ENCODE peak calls at places on chromosomes 4 and X, in six cellular contexts. One of them, this sample, is unnamed. For H3K4me1, the result is how much of the 10 kb centered on the place peaks cover.

GRCh38 chr4:1198070-1198844 is 25.9 kb upstream of the SPON2 start:
- DNase-seq in gastrocnemius medialis: peak
- DNase-seq in tibial nerve: peak
- DNase-seq in stomach: peak
- DNase-seq in A549: no peak
- DNase-seq in spleen: no peak
- DNase-seq in this sample: peak

GRCh38 chr4:68630371-68630770 is 40.1 kb downstream of the UGT2B15 start:
- DNase-seq in gastrocnemius medialis: no peak
- DNase-seq in tibial nerve: no peak
- DNase-seq in stomach: no peak
- DNase-seq in A549: no peak
- DNase-seq in spleen: no peak
- DNase-seq in this sample: no peak

GRCh38 chr4:3699678-3700077 is 66.5 kb upstream of the ADRA2C start:
- DNase-seq in gastrocnemius medialis: no peak
- DNase-seq in tibial nerve: no peak
- DNase-seq in stomach: no peak
- DNase-seq in A549: no peak
- DNase-seq in spleen: peak
- DNase-seq in this sample: no peak

GRCh38 chr4:26238782-26239647 is 81.8 kb upstream of the RBPJ start:
- DNase-seq in gastrocnemius medialis: no peak
- DNase-seq in tibial nerve: no peak
- DNase-seq in stomach: no peak
- DNase-seq in A549: no peak
- DNase-seq in spleen: no peak
- DNase-seq in this sample: no peak

GRCh38 chr4:69888336-69888735 is 28.4 kb upstream of the SULT1E1 start:
- DNase-seq in gastrocnemius medialis: no peak
- DNase-seq in tibial nerve: no peak
- DNase-seq in stomach: no peak
- DNase-seq in A549: no peak
- DNase-seq in spleen: no peak
- DNase-seq in this sample: no peak

GRCh38 chrX:136954930-136955329 is 74.4 kb upstream of the RBMX start:
- DNase-seq in gastrocnemius medialis: no peak
- DNase-seq in tibial nerve: no peak
- DNase-seq in stomach: no peak
- DNase-seq in A549: peak
- DNase-seq in spleen: no peak
- DNase-seq in this sample: no peak

GRCh38 chr4:69078852-69079251 is 17.4 kb upstream of the UGT2B7 start:
- DNase-seq in gastrocnemius medialis: no peak
- DNase-seq in tibial nerve: no peak
- DNase-seq in stomach: no peak
- DNase-seq in A549: no peak
- DNase-seq in spleen: no peak
- DNase-seq in this sample: no peak

GRCh38 chrX:9788908-9789307 is 2.7 kb downstream of the SHROOM2 start:
- DNase-seq in gastrocnemius medialis: no peak
- DNase-seq in tibial nerve: no peak
- DNase-seq in stomach: peak
- DNase-seq in A549: peak
- DNase-seq in spleen: peak
- DNase-seq in this sample: no peak

GRCh38 chr4:44016582-44017421 is 431.8 kb downstream of the KCTD8 start:
- DNase-seq in gastrocnemius medialis: no peak
- DNase-seq in tibial nerve: no peak
- DNase-seq in stomach: no peak
- DNase-seq in A549: peak
- DNase-seq in spleen: no peak
- DNase-seq in this sample: no peak

GRCh38 chrX:46791927-46792825 is 33.3 kb upstream of the SLC9A7 start:
- DNase-seq in gastrocnemius medialis: no peak
- DNase-seq in tibial nerve: no peak
- DNase-seq in stomach: peak
- DNase-seq in A549: peak
- DNase-seq in spleen: no peak
- DNase-seq in this sample: no peak

GRCh38 chrX:56726609-56727008 is 2.4 kb upstream of the NBDY start:
- DNase-seq in gastrocnemius medialis: no peak
- DNase-seq in tibial nerve: no peak
- DNase-seq in stomach: no peak
- DNase-seq in A549: peak
- DNase-seq in spleen: no peak
- DNase-seq in this sample: no peak

GRCh38 chr4:37528161-37528560 is 158.0 kb downstream of the RELL1 start:
- DNase-seq in gastrocnemius medialis: no peak
- DNase-seq in tibial nerve: no peak
- DNase-seq in stomach: peak
- DNase-seq in A549: peak
- DNase-seq in spleen: no peak
- DNase-seq in this sample: no peak

GRCh38 chrX:96102997-96103396 is 581.6 kb upstream of the DIAPH2 start:
- DNase-seq in gastrocnemius medialis: no peak
- DNase-seq in tibial nerve: no peak
- DNase-seq in stomach: peak
- DNase-seq in A549: no peak
- DNase-seq in spleen: peak
- DNase-seq in this sample: no peak

GRCh38 chr4:181874582-181874981 is 368.6 kb upstream of the TENM3 start:
- DNase-seq in gastrocnemius medialis: no peak
- DNase-seq in tibial nerve: no peak
- DNase-seq in stomach: no peak
- DNase-seq in A549: no peak
- DNase-seq in spleen: no peak
- DNase-seq in this sample: no peak

GRCh38 chr4:78336093-78336943 is 215.3 kb upstream of the ANXA3 start:
- DNase-seq in gastrocnemius medialis: no peak
- DNase-seq in tibial nerve: no peak
- DNase-seq in stomach: no peak
- DNase-seq in A549: no peak
- DNase-seq in spleen: no peak
- DNase-seq in this sample: no peak

GRCh38 chr4:87117051-87117729 is 103.2 kb downstream of the KLHL8 start:
- DNase-seq in gastrocnemius medialis: no peak
- DNase-seq in tibial nerve: no peak
- DNase-seq in stomach: no peak
- DNase-seq in A549: no peak
- DNase-seq in spleen: no peak
- DNase-seq in this sample: no peak

GRCh38 chr4:3037957-3038451 is 36.3 kb downstream of the HTT-AS start:
- DNase-seq in gastrocnemius medialis: peak
- DNase-seq in tibial nerve: no peak
- DNase-seq in stomach: no peak
- DNase-seq in A549: no peak
- DNase-seq in spleen: peak
- DNase-seq in this sample: no peak

GRCh38 chrX:55488559-55489314 is 911 bp downstream of the USP51 start:
- DNase-seq in gastrocnemius medialis: peak
- DNase-seq in tibial nerve: peak
- DNase-seq in stomach: peak
- DNase-seq in A549: peak
- DNase-seq in spleen: peak
- DNase-seq in this sample: peak

GRCh38 chr4:168318266-168318895 is at the start of gene DDX60:
- DNase-seq in gastrocnemius medialis: peak
- DNase-seq in tibial nerve: peak
- DNase-seq in stomach: peak
- DNase-seq in A549: peak
- DNase-seq in spleen: peak
- DNase-seq in this sample: peak

GRCh38 chrX:327660-328126 is 9.1 kb upstream of the GTPBP6 start:
- DNase-seq in gastrocnemius medialis: no peak
- DNase-seq in tibial nerve: no peak
- DNase-seq in stomach: no peak
- DNase-seq in A549: no peak
- DNase-seq in spleen: peak
- DNase-seq in this sample: no peak

GRCh38 chr4:142614621-142615323 is 231.3 kb downstream of the INPP4B start:
- DNase-seq in gastrocnemius medialis: no peak
- DNase-seq in tibial nerve: no peak
- DNase-seq in stomach: no peak
- DNase-seq in A549: peak
- DNase-seq in spleen: no peak
- DNase-seq in this sample: no peak

GRCh38 chr4:88756149-88756548 is 58.5 kb upstream of the NAP1L5 start:
- DNase-seq in gastrocnemius medialis: no peak
- DNase-seq in tibial nerve: no peak
- DNase-seq in stomach: no peak
- DNase-seq in A549: no peak
- DNase-seq in spleen: no peak
- DNase-seq in this sample: no peak
- TF ChIP-seq POLR2A in gastrocnemius medialis: no peak
- TF ChIP-seq POLR2A in tibial nerve: no peak
- TF ChIP-seq POLR2A in stomach: no peak
- TF ChIP-seq POLR2A in A549: no peak
- TF ChIP-seq POLR2A in spleen: no peak
- TF ChIP-seq POLR2A in this sample: no peak

DNA sequence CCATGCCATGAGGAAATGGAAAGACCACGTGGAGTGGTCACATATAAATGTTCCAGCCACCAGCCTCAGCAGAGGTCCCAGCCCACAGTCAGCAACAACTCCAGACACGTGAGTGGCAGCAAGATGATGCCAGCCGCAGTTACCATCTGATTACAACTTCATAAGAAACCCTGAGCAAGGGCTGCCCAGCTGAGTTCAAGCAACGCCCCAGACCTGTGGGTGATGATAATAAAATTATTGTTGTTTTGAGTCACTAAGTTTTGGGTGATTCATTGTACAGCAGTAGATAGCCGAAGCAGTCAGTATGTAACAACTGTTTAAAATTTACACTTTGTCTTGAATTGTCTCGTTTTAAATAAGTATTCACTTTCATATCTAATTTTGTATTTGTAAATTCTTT is 5.8 kb upstream of the CCNG2 start:
- DNase-seq in gastrocnemius medialis: no peak
- DNase-seq in tibial nerve: no peak
- DNase-seq in stomach: no peak
- DNase-seq in A549: no peak
- DNase-seq in spleen: no peak
- DNase-seq in this sample: no peak
- H3K4me1 ChIP-seq in gastrocnemius medialis: under half
- H3K4me1 ChIP-seq in tibial nerve: under half
- H3K4me1 ChIP-seq in stomach: under half
- H3K4me1 ChIP-seq in A549: under half
- H3K4me1 ChIP-seq in spleen: under half
- H3K4me1 ChIP-seq in this sample: under half

DNA sequence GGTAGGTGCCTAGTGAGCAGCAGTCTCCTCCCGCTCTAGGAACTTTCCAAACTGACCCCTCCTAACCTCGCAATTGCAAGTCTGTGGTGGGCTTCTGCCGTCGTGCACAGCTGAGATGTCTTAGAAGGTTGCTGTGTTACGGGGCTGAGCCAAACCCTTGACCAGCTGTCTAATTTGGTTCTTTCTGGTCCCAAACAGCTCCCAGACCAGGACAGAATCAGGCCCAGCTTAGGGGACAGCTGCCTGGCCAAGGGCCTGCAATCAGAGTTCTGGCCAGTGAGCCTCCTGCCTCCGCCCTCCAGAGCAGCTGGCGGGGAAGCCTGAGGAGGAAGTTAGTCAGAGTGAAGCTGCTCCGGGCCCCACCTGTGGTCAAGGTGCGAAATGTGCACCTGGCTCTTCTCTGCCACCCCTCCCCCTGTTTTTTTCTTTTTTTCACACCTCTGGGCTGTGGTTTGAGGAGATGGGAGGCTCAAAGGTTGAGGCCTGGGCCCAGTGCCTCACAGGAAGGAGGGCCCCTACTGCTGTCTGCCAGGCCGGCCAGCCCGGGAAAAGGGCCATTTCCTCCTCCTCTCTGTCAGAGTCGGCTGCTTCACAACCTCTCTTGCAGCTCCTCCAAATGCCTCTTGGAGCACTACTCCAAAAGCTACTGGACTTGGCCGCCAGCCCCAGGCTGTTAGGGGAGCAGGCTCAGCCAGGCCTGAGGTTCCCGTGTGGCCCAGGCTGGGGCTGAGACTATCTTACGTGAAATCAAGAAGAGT is 4.2 kb upstream of the CXCR3 start:
- DNase-seq in gastrocnemius medialis: peak
- DNase-seq in tibial nerve: peak
- DNase-seq in stomach: peak
- DNase-seq in A549: peak
- DNase-seq in spleen: peak
- DNase-seq in this sample: peak
- TF ChIP-seq CTCF in gastrocnemius medialis: no peak
- TF ChIP-seq CTCF in tibial nerve: peak
- TF ChIP-seq CTCF in stomach: no peak
- TF ChIP-seq CTCF in A549: no peak
- TF ChIP-seq CTCF in spleen: no peak
- TF ChIP-seq CTCF in this sample: peak

DNA sequence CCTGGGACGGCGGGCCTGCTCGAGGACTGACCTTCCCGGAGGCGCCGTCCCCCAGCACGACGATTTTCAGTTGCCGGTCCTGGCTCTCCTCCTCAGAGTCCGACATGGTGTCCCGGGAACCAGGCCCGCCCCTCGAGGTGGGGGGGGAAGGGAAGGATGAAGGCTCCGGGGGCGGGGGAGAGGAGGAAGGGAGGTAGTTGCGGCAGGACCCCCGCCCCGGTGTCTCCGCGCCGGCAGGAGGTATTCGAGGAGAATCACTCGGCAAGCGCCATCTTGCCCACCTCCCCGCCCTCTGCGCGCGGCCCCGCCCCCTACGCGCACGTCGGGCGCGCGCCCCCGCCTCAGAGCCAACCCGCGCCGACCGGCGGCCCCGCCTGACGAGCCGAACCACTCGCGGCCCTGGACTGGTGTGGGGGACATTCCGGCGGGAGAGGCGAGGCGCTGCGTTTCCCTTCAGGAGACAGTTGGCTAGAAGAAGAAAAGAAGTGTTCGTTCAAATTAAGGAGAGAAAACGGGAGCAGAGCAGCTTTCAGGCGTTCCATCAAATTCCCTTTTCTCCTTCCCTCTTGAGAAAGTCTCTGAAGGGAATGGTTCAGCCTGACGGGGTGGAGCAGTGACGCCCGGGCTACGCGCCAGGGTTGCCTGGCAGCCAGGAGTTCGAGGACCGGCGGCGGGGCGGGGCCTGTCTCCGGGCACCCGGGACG is at the start of gene RAB28:
- DNase-seq in gastrocnemius medialis: peak
- DNase-seq in tibial nerve: peak
- DNase-seq in stomach: peak
- DNase-seq in A549: peak
- DNase-seq in spleen: peak
- DNase-seq in this sample: peak
- TF ChIP-seq POLR2A in gastrocnemius medialis: peak
- TF ChIP-seq POLR2A in tibial nerve: peak
- TF ChIP-seq POLR2A in stomach: no peak
- TF ChIP-seq POLR2A in A549: peak
- TF ChIP-seq POLR2A in spleen: peak
- TF ChIP-seq POLR2A in this sample: peak